ENCODE peak calls at places on chromosome 16, in eight cellular contexts. U is mesenteric fat pad; A is GM23248; W is neural crest cell; V is stimulated activated naive CD4-positive, alpha-beta T cell treated with Interleukin-2 at 50 U/mL for 16 hours; M is left ventricle myocardium inferior; L is astrocyte of the spinal cord; J is ELR. F is an unnamed sample.

GRCh38 chr16:3065069-3065741 is at the start of gene IL32:
- DNase-seq in L (peak), J (peak), W (no peak), V (peak), A (peak), M (peak), U (no peak), F (no peak)

GRCh38 chr16:3591991-3592390 is 14.8 kb upstream of the NLRC3 start:
- DNase-seq in L (no peak), W (no peak), A (no peak), M (no peak), U (no peak), J (no peak), V (no peak), F (no peak)

GRCh38 chr16:88940196-88941050 is 36.6 kb downstream of the CBFA2T3 start:
- DNase-seq in V (no peak), M (no peak), U (no peak), W (no peak), A (peak), L (no peak), J (no peak), F (no peak)

GRCh38 chr16:22073350-22073749 is 19.0 kb upstream of the VWA3A start:
- DNase-seq in U (no peak), M (no peak), J (peak), A (peak), W (no peak), L (no peak), V (no peak), F (no peak)

GRCh38 chr16:70747703-70748631 is 53.0 kb downstream of the VAC14 start:
- DNase-seq in U (no peak), V (no peak), J (no peak), M (no peak), L (peak), W (no peak), A (no peak), F (no peak)

GRCh38 chr16:85662036-85662812 is 26.5 kb downstream of the GINS2 start:
- DNase-seq in A (no peak), M (no peak), U (no peak), L (no peak), J (no peak), V (no peak), W (peak), F (no peak)

GRCh38 chr16:82801361-82801760 is 174.6 kb downstream of the CDH13 start:
- DNase-seq in U (no peak), W (no peak), J (peak), M (no peak), L (peak), A (peak), V (no peak), F (no peak)

GRCh38 chr16:3580686-3581085 is 3.5 kb upstream of the NLRC3 start:
- DNase-seq in L (peak), A (peak), J (no peak), U (no peak), M (no peak), W (no peak), V (no peak), F (no peak)

GRCh38 chr16:66273036-66273435 is 93.5 kb upstream of the CDH5 start:
- DNase-seq in U (peak), M (no peak), L (no peak), J (no peak), V (no peak), W (no peak), A (no peak), F (no peak)

GRCh38 chr16:90015586-90016338 is 3.5 kb downstream of the DBNDD1 start:
- DNase-seq in U (no peak), J (no peak), L (peak), M (no peak), V (no peak), A (no peak), W (no peak), F (no peak)

GRCh38 chr16:70604407-70605283 is 41.7 kb upstream of the IL34 start:
- DNase-seq in L (no peak), J (no peak), U (no peak), W (no peak), V (no peak), A (no peak), M (no peak), F (no peak)

GRCh38 chr16:86029131-86029741 is 130.3 kb downstream of the IRF8 start:
- DNase-seq in J (no peak), W (no peak), A (peak), V (no peak), U (peak), L (no peak), M (peak), F (no peak)

GRCh38 chr16:2473425-2473926 is 1.5 kb upstream of the TBC1D24 start:
- DNase-seq in V (no peak), J (no peak), M (no peak), A (no peak), U (no peak), L (no peak), W (no peak), F (peak)

GRCh38 chr16:73199214-73199613 is 151.3 kb upstream of the ZFHX3 start:
- DNase-seq in L (no peak), M (no peak), W (no peak), U (no peak), J (no peak), V (no peak), A (no peak), F (no peak)